ENCODE peak calls at places on chromosomes 7 and 10, in six cellular contexts. N is Caki2; M is activated CD8-positive, alpha-beta memory T cell treated with anti-CD3 and anti-CD28 coated beads for 1 hour; B is kidney glomerular epithelial cell; C is spleen; G is M059J. W is an unnamed sample.

GRCh38 chr10:18918545-18918944 is 130.1 kb upstream of the MALRD1 start:
- DNase-seq in C (no peak), G (peak), B (peak), N (peak), M (no peak), W (no peak)

GRCh38 chr10:80410122-80410521 is 1.8 kb downstream of the PRXL2A start:
- DNase-seq in G (no peak), C (no peak), B (no peak), N (no peak), M (no peak), W (no peak)

GRCh38 chr7:30422922-30423321 is 55.7 kb downstream of the NOD1 start:
- DNase-seq in N (no peak), M (no peak), B (no peak), G (peak), C (no peak), W (no peak)

GRCh38 chr7:65750511-65751344 is 122.1 kb upstream of the VKORC1L1 start:
- DNase-seq in G (peak), N (peak), B (peak), C (peak), M (peak), W (peak)

GRCh38 chr10:121453160-121453559 is 145.1 kb downstream of the FGFR2 start:
- DNase-seq in G (no peak), M (no peak), C (no peak), B (no peak), N (no peak), W (no peak)

GRCh38 chr10:50982989-50983388 is 91.3 kb upstream of the PRKG1 start:
- DNase-seq in C (no peak), B (no peak), M (no peak), G (no peak), N (no peak), W (no peak)

GRCh38 chr7:78261302-78261701 is 462.7 kb downstream of the PHTF2 start:
- DNase-seq in B (no peak), G (no peak), C (no peak), N (no peak), M (no peak), W (no peak)

GRCh38 chr10:94496010-94496409 is 49.6 kb upstream of the HELLS start:
- DNase-seq in B (peak), M (no peak), N (no peak), C (no peak), G (no peak), W (no peak)

GRCh38 chr7:129163875-129164544 is 19.5 kb downstream of the TSPAN33 start:
- DNase-seq in G (peak), M (no peak), N (peak), C (no peak), B (no peak), W (no peak)

GRCh38 chr10:116961305-116962251 is 43.4 kb downstream of the SHTN1 start:
- DNase-seq in B (no peak), C (no peak), G (no peak), N (no peak), M (no peak), W (no peak)

GRCh38 chr7:66964391-66964790 is 31.0 kb downstream of the SBDS start:
- DNase-seq in G (peak), M (no peak), B (no peak), C (no peak), N (no peak), W (no peak)

GRCh38 chr7:150340875-150341262 is 560 bp downstream of the RARRES2 start:
- DNase-seq in N (no peak), M (no peak), G (no peak), C (no peak), B (no peak), W (no peak)

GRCh38 chr7:33841658-33842057 is 63.7 kb upstream of the BMPER start:
- DNase-seq in B (peak), N (peak), G (peak), C (no peak), M (no peak), W (no peak)

GRCh38 chr7:77157446-77157845 is 35.0 kb downstream of the CCDC146 start:
- DNase-seq in G (no peak), N (no peak), M (no peak), B (no peak), C (no peak), W (no peak)

GRCh38 chr7:1741751-1742554 is 71.9 kb downstream of the ELFN1 start:
- DNase-seq in B (no peak), M (no peak), G (no peak), N (no peak), C (peak), W (no peak)

W was measured in cardiac septum.